ENCODE peak calls at places on chromosomes 16 and 17, in eight cellular contexts. R is uterus, W is GM10248, J is iris pigment epithelial cell, F is fibroblast of lung, D is chondrocyte, I is Right ventricle myocardium superior, T is HL-60. Z is an unnamed sample.

GRCh38 chr16:50335198-50335958 is 33.4 kb downstream of the BRD7 start:
- DNase-seq in R (no peak), W (no peak), J (peak), F (no peak), D (no peak), I (no peak), T (no peak), Z (no peak)

GRCh38 chr17:39352986-39353385 is 48.4 kb downstream of the FBXL20 start:
- DNase-seq in R (no peak), W (no peak), J (no peak), F (no peak), D (no peak), I (no peak), T (no peak), Z (no peak)

GRCh38 chr17:82775033-82775823 is 23.4 kb downstream of the TBCD start:
- DNase-seq in R (peak), W (peak), J (peak), F (peak), D (no peak), I (peak), T (no peak), Z (no peak)

GRCh38 chr16:726188-726437 is 130 bp downstream of the CCDC78 start:
- DNase-seq in R (no peak), W (no peak), J (no peak), F (no peak), D (no peak), I (no peak), T (no peak), Z (no peak)

GRCh38 chr16:70253291-70254094 is 1.8 kb upstream of the EXOSC6 start:
- DNase-seq in R (no peak), W (no peak), J (peak), F (peak), D (peak), I (no peak), T (peak), Z (peak)

GRCh38 chr16:67552476-67552875 is 9.8 kb upstream of the CTCF start:
- DNase-seq in R (no peak), W (no peak), J (no peak), F (no peak), D (no peak), I (no peak), T (peak), Z (no peak)

GRCh38 chr16:1333854-1334719 is 642 bp downstream of the BAIAP3 start:
- DNase-seq in R (no peak), W (no peak), J (no peak), F (no peak), D (no peak), I (no peak), T (no peak), Z (no peak)

GRCh38 chr17:32746280-32746679 is 130.6 kb downstream of the MYO1D start:
- DNase-seq in R (no peak), W (no peak), J (peak), F (no peak), D (no peak), I (no peak), T (no peak), Z (no peak)

GRCh38 chr17:81510798-81511549 is 1.6 kb downstream of the ACTG1 start:
- DNase-seq in R (no peak), W (no peak), J (peak), F (peak), D (peak), I (no peak), T (no peak), Z (no peak)

Z was measured in CD14-positive monocyte.